ENCODE peak calls at places on chromosomes 3 and 15, in eight cellular contexts. I is cortex of kidney; J is Caki2; O is stimulated activated CD4-positive, alpha-beta T cell treated with anti-CD3 and anti-CD28 coated beads, Interleukin-2, amount 100 ng/mL, for 48 hours; P is stimulated activated naive CD8-positive, alpha-beta T cell treated with anti-CD3 and anti-CD28 coated beads, Interleukin-15, Interleukin-2, amounts not matched to agents 100 U/mL and 50 U/mL, for 24 hours; X is GM19239; A is CD4-positive, alpha-beta T cell; R is NCI-H510A treated with DMSO at 0.1 percent for 48 hours. N is an unnamed sample.

GRCh38 chr3:109643590-109643989 is 306.2 kb upstream of the DPPA4 start:
- DNase-seq in P (peak; percentile 9), J (peak; percentile 30), R (no peak), A (no peak), X (no peak), I (no peak), O (no peak), N (no peak)

GRCh38 chr3:126982125-126982521 is 792 bp upstream of the PLXNA1 start:
- DNase-seq in P (peak; percentile 73), O (peak; percentile 41), I (no peak), J (no peak), A (peak; percentile 52), X (peak; percentile 52), R (no peak), N (peak; percentile 43)

GRCh38 chr3:72636947-72637647 is 211.1 kb downstream of the SHQ1 start:
- DNase-seq in A (no peak), R (no peak), O (no peak), P (no peak), I (no peak), J (no peak), X (no peak), N (no peak)

GRCh38 chr3:28924744-28925360 is 356.0 kb upstream of the RBMS3 start:
- DNase-seq in A (no peak), P (no peak), I (no peak), O (no peak), J (peak; percentile 11), R (no peak), X (no peak), N (no peak)

GRCh38 chr3:73586190-73586589 is 38.6 kb downstream of the PDZRN3 start:
- DNase-seq in P (no peak), A (no peak), R (peak; percentile 40), X (no peak), O (no peak), J (no peak), I (no peak), N (no peak)

GRCh38 chr15:75195122-75195765 is 6.4 kb upstream of the C15orf39 start:
- DNase-seq in A (no peak), X (no peak), P (no peak), I (no peak), O (no peak), R (peak; percentile 92), J (no peak), N (no peak)

GRCh38 chr3:34157491-34157890 is 359.1 kb downstream of the PDCD6IP start:
- DNase-seq in I (no peak), J (no peak), X (no peak), R (no peak), A (no peak), O (no peak), P (no peak), N (no peak)

GRCh38 chr3:152388631-152389030 is 119.9 kb downstream of the MBNL1 start:
- DNase-seq in P (no peak), A (no peak), I (no peak), X (no peak), J (no peak), R (no peak), O (no peak), N (no peak)

GRCh38 chr15:40093224-40093842 is 15.3 kb downstream of the BMF start:
- DNase-seq in P (no peak), O (no peak), I (no peak), R (no peak), A (no peak), X (no peak), J (no peak), N (no peak)

GRCh38 chr3:59245879-59246501 is 196.2 kb upstream of the CFAP20DC start:
- DNase-seq in I (no peak), J (peak; percentile 94), P (no peak), A (no peak), R (no peak), X (no peak), O (no peak), N (no peak)

GRCh38 chr15:69735126-69735525 is 282.5 kb downstream of the RPLP1 start:
- DNase-seq in A (no peak), R (no peak), P (no peak), I (no peak), J (no peak), O (no peak), X (no peak), N (no peak)

GRCh38 chr3:145518639-145519038 is 642.3 kb downstream of the PLOD2 start:
- DNase-seq in A (no peak), I (no peak), R (peak; percentile 31), O (no peak), X (no peak), P (no peak), J (no peak), N (no peak)

GRCh38 chr3:106518516-106518915 is 649.7 kb upstream of the CBLB start:
- DNase-seq in X (no peak), P (no peak), O (no peak), J (peak; percentile 39), R (no peak), A (no peak), I (no peak), N (no peak)

GRCh38 chr15:52112203-52112750 is 298 bp downstream of the BCL2L10 start:
- DNase-seq in J (no peak), A (peak; percentile 26), P (peak; percentile 41), X (no peak), I (no peak), R (peak; percentile 2), O (peak; percentile 31), N (no peak)

GRCh38 chr3:139292192-139292591 is 51.6 kb upstream of the MRPS22 start:
- DNase-seq in J (no peak), R (no peak), X (no peak), A (no peak), O (no peak), P (no peak), I (no peak), N (no peak)

GRCh38 chr15:94582368-94582767 is 351.0 kb downstream of the MCTP2 start:
- DNase-seq in J (peak; percentile 11), X (peak; percentile 12), I (no peak), O (no peak), A (no peak), P (peak; percentile 36), R (no peak), N (peak; percentile 37)

GRCh38 chr3:140007946-140008692 is 73.1 kb downstream of the CLSTN2 start:
- DNase-seq in R (no peak), P (no peak), J (no peak), A (no peak), I (no peak), O (no peak), X (no peak), N (no peak)

GRCh38 chr3:66302288-66302687 is 81.5 kb downstream of the SLC25A26 start:
- DNase-seq in A (peak; percentile 49), X (no peak), O (no peak), R (no peak), P (no peak), J (no peak), I (no peak), N (no peak)

GRCh38 chr15:31016446-31016915 is 25.1 kb upstream of the MTMR10 start:
- DNase-seq in A (no peak), R (no peak), O (no peak), P (no peak), X (no peak), I (no peak), J (peak; percentile 67), N (no peak)

GRCh38 chr15:35958936-35959335 is 413.0 kb upstream of the DPH6 start:
- DNase-seq in P (no peak), X (no peak), O (no peak), J (no peak), I (no peak), A (no peak), R (no peak), N (no peak)

GRCh38 chr3:14725564-14726420 is 50.9 kb downstream of the C3orf20 start:
- DNase-seq in J (no peak), A (no peak), I (no peak), O (no peak), R (no peak), X (no peak), P (no peak), N (no peak)

GRCh38 chr3:194369522-194370279 is at the start of gene LRRC15:
- DNase-seq in A (no peak), X (no peak), O (no peak), J (no peak), I (no peak), R (no peak), P (no peak), N (no peak)

GRCh38 chr3:155411500-155412223 is 118.2 kb upstream of the STRIT1 start:
- DNase-seq in O (no peak), I (no peak), X (no peak), A (no peak), R (no peak), P (no peak), J (no peak), N (no peak)

GRCh38 chr15:76190767-76191538 is 120.3 kb downstream of the ETFA start:
- DNase-seq in A (peak; percentile 29), P (peak; percentile 84), O (peak; percentile 69), I (no peak), J (peak; percentile 68), X (peak; percentile 96), R (peak; percentile 32), N (peak; percentile 45)

GRCh38 chr3:44065311-44065710 is 176.4 kb upstream of the TOPAZ1 start:
- DNase-seq in R (no peak), P (no peak), X (no peak), A (no peak), J (peak; percentile 79), O (no peak), I (no peak), N (no peak)

GRCh38 chr15:44188810-44189209 is 6.3 kb downstream of the FRMD5 start:
- DNase-seq in R (no peak), X (no peak), P (no peak), I (no peak), O (no peak), J (no peak), A (no peak), N (no peak)